ENCODE peak calls at places on chromosomes 6 and 20, in nine cellular contexts. E is heart left ventricle, X is esophagus squamous epithelium, V is IMR-90, F is AG10803, I is BJ, D is AG04450, Y is Panc1, T is glutamatergic neuron. C is an unnamed sample.

GRCh38 chr6:10451828-10452509 is 37.1 kb upstream of the TFAP2A start:
- DNase-seq in X (no peak), F (peak), V (peak), D (peak), E (no peak), I (no peak), Y (no peak), T (no peak), C (no peak)

GRCh38 chr6:159042003-159042823 is 2.6 kb downstream of the TAGAP start:
- DNase-seq in Y (peak), T (peak), V (peak), X (no peak), D (peak), F (peak), I (no peak), E (peak), C (peak)

GRCh38 chr20:31602779-31603441 is 2.2 kb upstream of the ID1 start:
- DNase-seq in I (no peak), V (peak), T (no peak), E (no peak), Y (no peak), D (no peak), F (peak), X (no peak), C (peak)

GRCh38 chr20:9613871-9614270 is 99.5 kb downstream of the LAMP5 start:
- DNase-seq in V (peak), I (no peak), E (no peak), D (no peak), Y (no peak), F (no peak), T (no peak), X (no peak), C (no peak)

GRCh38 chr20:50968289-50968688 is 9.7 kb downstream of the MOCS3 start:
- DNase-seq in D (no peak), Y (no peak), T (peak), F (no peak), I (no peak), X (no peak), V (no peak), E (no peak), C (no peak)

GRCh38 chr6:43096451-43097097 is 20.5 kb downstream of the PTK7 start:
- DNase-seq in F (peak), X (no peak), V (peak), Y (no peak), T (no peak), I (peak), E (no peak), D (no peak), C (peak)

GRCh38 chr20:62996596-62996982 is 10.2 kb downstream of the BHLHE23 start:
- DNase-seq in Y (no peak), F (no peak), D (no peak), V (no peak), E (no peak), I (no peak), T (no peak), X (no peak), C (no peak)

GRCh38 chr6:125753218-125753936 is 3.9 kb downstream of the HEY2 start:
- DNase-seq in I (no peak), Y (no peak), X (no peak), E (no peak), D (no peak), V (peak), T (no peak), F (peak), C (peak)

GRCh38 chr6:33667072-33667471 is 44.4 kb downstream of the UQCC2 start:
- DNase-seq in Y (no peak), I (no peak), F (no peak), T (no peak), E (no peak), X (no peak), V (no peak), D (no peak), C (no peak)

GRCh38 chr6:108168980-108169800 is 3.4 kb downstream of the NR2E1 start:
- DNase-seq in T (no peak), E (no peak), X (no peak), V (no peak), Y (no peak), I (no peak), D (no peak), F (no peak), C (no peak)

GRCh38 chr20:37914672-37915433 is 11.9 kb downstream of the VSTM2L start:
- DNase-seq in Y (no peak), F (no peak), E (no peak), X (no peak), D (no peak), I (no peak), V (no peak), T (peak), C (no peak)

GRCh38 chr6:19472850-19473249 is 364.3 kb upstream of the ID4 start:
- DNase-seq in F (no peak), Y (no peak), V (no peak), D (no peak), T (peak), X (no peak), E (no peak), I (no peak), C (no peak)
- TF ChIP-seq CTCF in F (peak), Y (peak), V (no peak), D (peak), T (peak), X (peak), E (no peak), I (peak), C (peak)

GRCh38 chr6:112785408-112785807 is 438.3 kb downstream of the RFPL4B start:
- DNase-seq in D (no peak), V (no peak), E (no peak), Y (no peak), T (no peak), I (no peak), X (no peak), F (no peak), C (no peak)

GRCh38 chr6:112781236-112781635 is 434.1 kb downstream of the RFPL4B start:
- DNase-seq in V (peak), F (peak), E (no peak), X (no peak), Y (no peak), I (no peak), T (no peak), D (no peak), C (no peak)

DNA sequence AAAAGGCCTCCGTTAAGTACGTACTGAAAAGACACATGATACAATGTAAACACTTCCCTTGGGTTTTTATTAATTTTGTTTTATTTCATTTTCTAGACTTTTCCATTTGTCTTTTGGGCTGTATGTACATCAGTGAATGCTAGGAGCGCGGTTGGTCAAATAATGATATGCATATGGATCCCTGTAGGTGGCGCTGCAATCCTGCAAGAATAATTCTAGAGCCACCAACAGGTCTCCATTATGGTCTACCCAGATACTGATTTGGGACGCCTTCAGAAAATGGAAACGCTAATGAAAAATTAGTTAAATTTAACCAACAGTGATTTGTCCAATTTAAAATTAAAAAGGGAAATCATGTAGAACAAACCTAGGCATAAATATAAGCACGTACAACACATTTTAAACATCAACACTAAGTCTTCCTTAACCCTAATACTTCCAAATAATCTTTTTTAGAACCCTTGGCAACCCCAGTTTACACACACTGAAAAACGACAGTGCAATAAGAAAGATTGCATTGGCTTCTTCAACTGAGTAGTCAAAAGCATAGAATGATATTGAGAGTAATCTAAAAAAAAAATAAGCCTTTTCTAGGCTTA is 433.5 kb downstream of the RFPL4B start:
- DNase-seq in D (peak), I (no peak), Y (peak), V (peak), E (peak), T (peak), X (no peak), F (peak), C (peak)
- TF ChIP-seq CTCF in D (peak), I (peak), Y (peak), V (peak), E (peak), T (peak), X (peak), F (peak), C (peak)

GRCh38 chr6:170292778-170293164 is 1.9 kb upstream of the DLL1 start:
- DNase-seq in E (no peak), V (no peak), F (no peak), T (no peak), D (no peak), I (no peak), X (no peak), Y (no peak), C (no peak)
- TF ChIP-seq CTCF in E (no peak), V (no peak), F (peak), T (no peak), D (no peak), I (peak), X (peak), Y (peak), C (peak)

GRCh38 chr20:18272451-18272850 is 15.9 kb upstream of the ZNF133 start:
- DNase-seq in I (no peak), E (peak), D (no peak), Y (no peak), T (no peak), V (no peak), X (no peak), F (peak), C (peak)

GRCh38 chr20:18271160-18271559 is 17.2 kb upstream of the ZNF133 start:
- DNase-seq in D (no peak), E (no peak), T (no peak), Y (no peak), V (no peak), F (no peak), X (no peak), I (no peak), C (no peak)

GRCh38 chr20:18279231-18279630 is 9.1 kb upstream of the ZNF133 start:
- DNase-seq in F (peak), D (no peak), T (no peak), Y (no peak), E (no peak), V (no peak), I (no peak), X (no peak), C (peak)

GRCh38 chr20:18273738-18274137 is 14.6 kb upstream of the ZNF133 start:
- DNase-seq in V (no peak), E (no peak), F (no peak), I (no peak), X (no peak), D (no peak), T (no peak), Y (no peak), C (no peak)

GRCh38 chr20:18276821-18277220 is 11.5 kb upstream of the ZNF133 start:
- DNase-seq in V (peak), I (no peak), Y (peak), E (peak), F (peak), T (peak), X (no peak), D (peak), C (peak)
- TF ChIP-seq CTCF in V (peak), I (peak), Y (peak), E (peak), F (peak), T (peak), X (peak), D (peak), C (peak)

GRCh38 chr6:163432300-163432699 is 17.8 kb downstream of the QKI start:
- DNase-seq in Y (no peak), D (no peak), F (no peak), E (no peak), I (no peak), X (no peak), V (no peak), T (no peak), C (no peak)
- TF ChIP-seq CTCF in Y (peak), D (no peak), F (no peak), E (no peak), I (no peak), X (no peak), V (no peak), T (no peak), C (peak)

GRCh38 chr6:131963063-131963462 is 11.9 kb upstream of the CCN2 start:
- DNase-seq in Y (no peak), V (no peak), T (no peak), D (no peak), X (no peak), I (no peak), E (no peak), F (no peak), C (no peak)

GRCh38 chr6:131955876-131956275 is 4.7 kb upstream of the CCN2 start:
- DNase-seq in T (no peak), X (no peak), D (no peak), V (no peak), E (no peak), I (no peak), F (no peak), Y (no peak), C (no peak)

GRCh38 chr6:131958551-131959470 is 7.6 kb upstream of the CCN2 start:
- DNase-seq in Y (no peak), X (no peak), T (no peak), D (no peak), V (no peak), E (no peak), F (no peak), I (no peak), C (no peak)

GRCh38 chr6:131958095-131958494 is 6.9 kb upstream of the CCN2 start:
- DNase-seq in Y (no peak), D (no peak), E (no peak), X (no peak), V (no peak), F (no peak), I (no peak), T (no peak), C (no peak)

GRCh38 chr6:131960371-131961133 is 9.4 kb upstream of the CCN2 start:
- DNase-seq in F (peak), Y (no peak), E (no peak), I (no peak), T (no peak), V (peak), D (no peak), X (no peak), C (peak)
- TF ChIP-seq CTCF in F (peak), Y (peak), E (peak), I (peak), T (peak), V (peak), D (peak), X (no peak), C (peak)

GRCh38 chr6:157393667-157394329 is 12.8 kb downstream of the ZDHHC14 start:
- DNase-seq in V (no peak), Y (no peak), T (no peak), E (no peak), D (no peak), F (no peak), X (no peak), I (no peak), C (no peak)

GRCh38 chr6:157396026-157396425 is 15.0 kb downstream of the ZDHHC14 start:
- DNase-seq in T (no peak), Y (no peak), V (no peak), F (no peak), I (no peak), X (no peak), E (no peak), D (no peak), C (no peak)

GRCh38 chr6:157397660-157398059 is 16.7 kb downstream of the ZDHHC14 start:
- DNase-seq in V (no peak), T (no peak), I (no peak), Y (no peak), D (no peak), E (no peak), F (no peak), X (no peak), C (no peak)

GRCh38 chr6:157401734-157402338 is 20.8 kb downstream of the ZDHHC14 start:
- DNase-seq in T (no peak), X (no peak), F (no peak), I (no peak), E (no peak), V (no peak), D (no peak), Y (no peak), C (no peak)

DNA sequence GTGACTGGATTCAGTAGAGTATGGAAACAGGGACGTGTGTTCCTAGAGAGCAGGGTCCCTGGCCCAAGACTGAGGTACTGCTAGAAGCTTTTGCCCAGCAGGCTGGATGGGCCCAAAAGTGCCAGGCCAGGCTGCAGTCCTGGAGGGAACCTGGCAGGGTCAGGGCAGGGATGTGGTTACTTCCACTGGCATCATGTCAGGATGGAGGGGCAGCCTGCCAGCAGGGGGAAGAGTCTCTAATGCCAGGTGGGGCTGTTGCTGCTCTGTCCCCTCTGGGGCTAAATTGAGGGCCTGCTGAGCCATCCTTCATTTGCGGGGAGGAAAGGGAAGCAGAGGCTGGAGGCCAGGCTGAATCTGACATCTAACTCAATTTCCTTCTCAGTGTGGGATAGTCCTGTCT is 17.2 kb downstream of the ZDHHC14 start:
- DNase-seq in X (no peak), Y (no peak), I (no peak), F (no peak), E (no peak), V (no peak), T (no peak), D (no peak), C (no peak)
- TF ChIP-seq CTCF in X (no peak), Y (no peak), I (no peak), F (no peak), E (no peak), V (no peak), T (no peak), D (no peak), C (no peak)